ENCODE peak calls at places on chromosomes 4 and X, in ten cellular contexts. E is left colon; J is NCI-H1092; T is A549; O is thoracic aorta; V is fibroblast of mammary gland; W is kidney epithelial cell; G is AG10803; F is activated naive CD4-positive, alpha-beta T cell treated with anti-CD3 and anti-CD28 coated beads, Interleukin-2, amount 10 ng/mL, durations not matched to agents 7 days and 5 days; K is GM04504. N is an unnamed sample.

GRCh38 chrX:129808829-129809745 is 29.3 kb downstream of the SASH3 start:
- DNase-seq in F (no peak), O (no peak), V (peak), W (no peak), G (peak), J (no peak), E (no peak), T (no peak), K (no peak), N (no peak)

GRCh38 chr4:22389240-22389871 is 126.5 kb downstream of the ADGRA3 start:
- DNase-seq in J (peak), O (no peak), E (peak), T (peak), G (peak), V (peak), W (peak), F (peak), K (peak), N (peak)

GRCh38 chr4:180589575-180589974 is 1653.6 kb upstream of the TENM3 start:
- DNase-seq in W (no peak), E (no peak), O (no peak), T (no peak), F (no peak), V (no peak), G (no peak), J (no peak), K (no peak), N (no peak)

GRCh38 chr4:122152699-122153328 is 683 bp downstream of the BLTP1 start:
- DNase-seq in E (peak), T (peak), O (no peak), V (peak), K (no peak), W (no peak), F (peak), G (peak), J (peak), N (no peak)

GRCh38 chrX:36431819-36432218 is 512.3 kb downstream of the CFAP47 start:
- DNase-seq in K (no peak), J (no peak), E (no peak), V (peak), O (no peak), T (peak), F (no peak), W (peak), G (no peak), N (no peak)

GRCh38 chr4:141006236-141006802 is 127.0 kb downstream of the RNF150 start:
- DNase-seq in W (no peak), J (no peak), F (no peak), G (no peak), T (no peak), E (no peak), K (no peak), V (no peak), O (no peak), N (no peak)

GRCh38 chrX:8103655-8104054 is 67.4 kb downstream of the VCX2 start:
- DNase-seq in V (no peak), E (no peak), G (no peak), F (no peak), K (no peak), W (no peak), O (no peak), J (peak), T (no peak), N (no peak)

GRCh38 chrX:44002569-44002968 is 29.4 kb upstream of the NDP start:
- DNase-seq in W (no peak), J (no peak), E (no peak), F (no peak), O (no peak), V (peak), T (no peak), K (no peak), G (no peak), N (no peak)

GRCh38 chrX:20412871-20413486 is 146.3 kb upstream of the RPS6KA3 start:
- DNase-seq in T (no peak), O (no peak), E (no peak), F (peak), V (no peak), W (no peak), G (no peak), J (no peak), K (no peak), N (no peak)

N was measured in AG09309.